ENCODE peak calls at places on chromosome 6, in six cellular contexts. K is AG04449; Q is NCI-H146; U is anterior cingulate cortex; O is AG08395; N is stimulated activated CD8-positive, alpha-beta memory T cell treated with anti-CD3 and anti-CD28 coated beads, Interleukin-4, amount 100 ng/mL, for 4 hours. S is an unnamed sample.
A peak's percentile ranks its signal among the peaks of the same experiment; 100 is the strongest.

GRCh38 chr6:132741281-132741680 is 16.4 kb downstream of the VNN2 start:
- DNase-seq in K (no peak), Q (no peak), U (no peak), O (no peak), N (no peak), S (no peak)

GRCh38 chr6:44925100-44925739 is 402.9 kb upstream of the RUNX2 start:
- DNase-seq in K (no peak), Q (peak; percentile 2), U (no peak), O (peak; percentile 4), N (no peak), S (peak; percentile 95)

GRCh38 chr6:127219869-127220268 is 46.8 kb upstream of the RNF146 start:
- DNase-seq in K (no peak), Q (no peak), U (no peak), O (peak; percentile 11), N (no peak), S (no peak)

GRCh38 chr6:35328108-35328723 is 14.1 kb upstream of the PPARD start:
- DNase-seq in K (no peak), Q (no peak), U (no peak), O (no peak), N (no peak), S (peak; percentile 47)

GRCh38 chr6:13683038-13683437 is 28.6 kb downstream of the RANBP9 start:
- DNase-seq in K (no peak), Q (no peak), U (no peak), O (no peak), N (no peak), S (no peak)

GRCh38 chr6:34791164-34791841 is 580 bp upstream of the BLTP3A start:
- DNase-seq in K (no peak), Q (peak; percentile 70), U (no peak), O (peak; percentile 18), N (no peak), S (peak; percentile 77)

GRCh38 chr6:168718821-168719475 is 278.0 kb downstream of the SMOC2 start:
- DNase-seq in K (no peak), Q (no peak), U (no peak), O (no peak), N (no peak), S (no peak)

GRCh38 chr6:148021715-148022114 is 320.9 kb upstream of the SASH1 start:
- DNase-seq in K (no peak), Q (no peak), U (no peak), O (no peak), N (no peak), S (peak; percentile 60)

GRCh38 chr6:51718533-51718932 is 368.9 kb downstream of the PKHD1 start:
- DNase-seq in K (no peak), Q (no peak), U (no peak), O (no peak), N (no peak), S (no peak)

GRCh38 chr6:96877151-96877550 is 20.5 kb downstream of the NDUFAF4 start:
- DNase-seq in K (no peak), Q (no peak), U (no peak), O (no peak), N (no peak), S (no peak)

GRCh38 chr6:150006961-150007464 is 18.3 kb downstream of the RAET1L start:
- DNase-seq in K (no peak), Q (peak; percentile 34), U (no peak), O (no peak), N (no peak), S (peak; percentile 66)

GRCh38 chr6:133235219-133235618 is 5.9 kb upstream of the EYA4 start:
- DNase-seq in K (no peak), Q (no peak), U (no peak), O (no peak), N (no peak), S (no peak)